ENCODE peak calls at places on chromosomes 12 and 14, in eight cellular contexts. One of them, this sample, is unnamed. For H3K36me3, the result is how much of the 10 kb centered on the place peaks cover.

GRCh38 chr12:113860950-113861349 is 105.2 kb downstream of the RBM19 start:
- DNase-seq in upper lobe of left lung: no peak
- DNase-seq in fibroblast of lung: peak
- DNase-seq in gastrocnemius medialis: no peak
- DNase-seq in CD8-positive, alpha-beta T cell: no peak
- DNase-seq in heart right ventricle: no peak
- DNase-seq in IMR-90: peak
- DNase-seq in psoas muscle: no peak
- DNase-seq in this sample: no peak

GRCh38 chr12:119649202-119649808 is 18.6 kb upstream of the PRKAB1 start:
- DNase-seq in psoas muscle: no peak
- DNase-seq in gastrocnemius medialis: no peak
- DNase-seq in fibroblast of lung: no peak
- DNase-seq in IMR-90: no peak
- DNase-seq in heart right ventricle: no peak
- DNase-seq in upper lobe of left lung: no peak
- DNase-seq in CD8-positive, alpha-beta T cell: no peak
- DNase-seq in this sample: no peak

GRCh38 chr14:53715390-53715730 is 241.3 kb downstream of the BMP4 start:
- DNase-seq in CD8-positive, alpha-beta T cell: no peak
- DNase-seq in psoas muscle: no peak
- DNase-seq in IMR-90: peak
- DNase-seq in gastrocnemius medialis: no peak
- DNase-seq in heart right ventricle: no peak
- DNase-seq in upper lobe of left lung: no peak
- DNase-seq in fibroblast of lung: peak
- DNase-seq in this sample: no peak

GRCh38 chr14:64504897-64505771 is 564 bp downstream of the ZBTB1 start:
- DNase-seq in IMR-90: peak
- DNase-seq in psoas muscle: peak
- DNase-seq in gastrocnemius medialis: peak
- DNase-seq in CD8-positive, alpha-beta T cell: peak
- DNase-seq in fibroblast of lung: peak
- DNase-seq in heart right ventricle: peak
- DNase-seq in upper lobe of left lung: peak
- DNase-seq in this sample: peak

GRCh38 chr14:50985816-50986396 is 41.6 kb upstream of the PYGL start:
- DNase-seq in heart right ventricle: no peak
- DNase-seq in CD8-positive, alpha-beta T cell: no peak
- DNase-seq in gastrocnemius medialis: no peak
- DNase-seq in psoas muscle: no peak
- DNase-seq in fibroblast of lung: no peak
- DNase-seq in upper lobe of left lung: no peak
- DNase-seq in IMR-90: no peak
- DNase-seq in this sample: no peak

GRCh38 chr12:83114042-83114441 is 427.3 kb downstream of the TMTC2 start:
- DNase-seq in CD8-positive, alpha-beta T cell: no peak
- DNase-seq in heart right ventricle: no peak
- DNase-seq in gastrocnemius medialis: no peak
- DNase-seq in fibroblast of lung: no peak
- DNase-seq in IMR-90: no peak
- DNase-seq in upper lobe of left lung: no peak
- DNase-seq in psoas muscle: no peak
- DNase-seq in this sample: no peak

GRCh38 chr14:69398818-69399210 is 322 bp downstream of the SLC39A9 start:
- DNase-seq in psoas muscle: no peak
- DNase-seq in gastrocnemius medialis: no peak
- DNase-seq in fibroblast of lung: no peak
- DNase-seq in upper lobe of left lung: no peak
- DNase-seq in IMR-90: no peak
- DNase-seq in heart right ventricle: no peak
- DNase-seq in CD8-positive, alpha-beta T cell: no peak
- DNase-seq in this sample: no peak

GRCh38 chr12:93205361-93205760 is 172.4 kb upstream of the NUDT4 start:
- DNase-seq in heart right ventricle: peak
- DNase-seq in fibroblast of lung: no peak
- DNase-seq in upper lobe of left lung: no peak
- DNase-seq in gastrocnemius medialis: no peak
- DNase-seq in psoas muscle: no peak
- DNase-seq in IMR-90: no peak
- DNase-seq in CD8-positive, alpha-beta T cell: no peak
- DNase-seq in this sample: no peak

GRCh38 chr14:63996575-63997220 is 143.9 kb downstream of the SYNE2 start:
- DNase-seq in gastrocnemius medialis: no peak
- DNase-seq in upper lobe of left lung: no peak
- DNase-seq in heart right ventricle: no peak
- DNase-seq in CD8-positive, alpha-beta T cell: no peak
- DNase-seq in psoas muscle: no peak
- DNase-seq in IMR-90: no peak
- DNase-seq in fibroblast of lung: peak
- DNase-seq in this sample: no peak

GRCh38 chr14:62077676-62078261 is 315.5 kb downstream of the SNAPC1 start:
- DNase-seq in IMR-90: no peak
- DNase-seq in fibroblast of lung: no peak
- DNase-seq in psoas muscle: no peak
- DNase-seq in upper lobe of left lung: no peak
- DNase-seq in CD8-positive, alpha-beta T cell: no peak
- DNase-seq in heart right ventricle: no peak
- DNase-seq in gastrocnemius medialis: no peak
- DNase-seq in this sample: no peak

GRCh38 chr14:60509438-60510253 is 700 bp downstream of the SIX6 start:
- DNase-seq in upper lobe of left lung: peak
- DNase-seq in IMR-90: no peak
- DNase-seq in gastrocnemius medialis: no peak
- DNase-seq in heart right ventricle: no peak
- DNase-seq in fibroblast of lung: peak
- DNase-seq in CD8-positive, alpha-beta T cell: no peak
- DNase-seq in psoas muscle: no peak
- DNase-seq in this sample: no peak

GRCh38 chr12:84506317-84506716 is 406.3 kb downstream of the SLC6A15 start:
- DNase-seq in CD8-positive, alpha-beta T cell: no peak
- DNase-seq in fibroblast of lung: no peak
- DNase-seq in gastrocnemius medialis: no peak
- DNase-seq in IMR-90: no peak
- DNase-seq in heart right ventricle: no peak
- DNase-seq in upper lobe of left lung: no peak
- DNase-seq in psoas muscle: no peak
- DNase-seq in this sample: no peak

DNA sequence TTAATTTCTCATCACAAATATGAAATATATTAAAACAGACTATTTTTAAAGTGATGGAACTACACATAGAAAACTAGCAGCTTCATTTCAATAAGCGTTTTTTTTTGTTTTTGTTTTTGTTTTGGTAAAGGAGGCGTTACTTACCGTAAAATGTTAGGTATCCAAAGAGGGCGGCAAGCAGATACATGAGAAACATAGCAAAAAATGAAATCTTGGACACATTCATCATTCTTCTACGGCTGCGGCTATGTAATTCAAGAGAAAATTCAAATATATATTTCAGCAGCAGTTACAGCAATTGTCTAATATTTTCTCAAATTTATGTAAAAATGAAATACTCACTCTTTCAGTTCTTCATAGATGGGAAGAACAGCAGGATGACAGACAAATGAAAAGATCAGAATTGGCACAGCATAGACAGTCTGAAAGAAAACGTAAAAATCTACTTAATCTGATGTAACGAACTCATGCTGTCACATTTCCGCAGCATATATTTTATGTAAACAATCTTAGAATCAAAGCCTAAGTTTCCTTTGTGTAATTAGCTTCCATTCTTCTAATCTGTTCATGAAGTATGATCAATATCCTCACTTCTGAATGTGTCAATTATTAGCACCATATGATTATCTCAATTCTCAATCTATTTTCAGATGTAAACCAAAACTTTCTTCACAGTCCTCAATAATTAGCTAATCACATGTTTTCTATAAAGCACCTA is 8.8 kb downstream of the SLC38A2 start:
- DNase-seq in IMR-90: no peak
- DNase-seq in CD8-positive, alpha-beta T cell: no peak
- DNase-seq in heart right ventricle: no peak
- DNase-seq in psoas muscle: no peak
- DNase-seq in gastrocnemius medialis: no peak
- DNase-seq in upper lobe of left lung: no peak
- DNase-seq in fibroblast of lung: no peak
- DNase-seq in this sample: no peak
- H3K36me3 ChIP-seq in IMR-90: half or more
- H3K36me3 ChIP-seq in CD8-positive, alpha-beta T cell: half or more
- H3K36me3 ChIP-seq in heart right ventricle: half or more
- H3K36me3 ChIP-seq in psoas muscle: under half
- H3K36me3 ChIP-seq in gastrocnemius medialis: under half
- H3K36me3 ChIP-seq in upper lobe of left lung: half or more
- H3K36me3 ChIP-seq in fibroblast of lung: under half
- H3K36me3 ChIP-seq in this sample: under half

GRCh38 chr12:104056419-104056972 is 6.5 kb upstream of the GLT8D2 start:
- DNase-seq in psoas muscle: no peak
- DNase-seq in fibroblast of lung: peak
- DNase-seq in CD8-positive, alpha-beta T cell: no peak
- DNase-seq in heart right ventricle: no peak
- DNase-seq in gastrocnemius medialis: no peak
- DNase-seq in IMR-90: peak
- DNase-seq in upper lobe of left lung: no peak
- DNase-seq in this sample: no peak

GRCh38 chr12:104059963-104060362 is 4.4 kb upstream of the HCFC2 start:
- DNase-seq in psoas muscle: no peak
- DNase-seq in upper lobe of left lung: no peak
- DNase-seq in fibroblast of lung: no peak
- DNase-seq in gastrocnemius medialis: no peak
- DNase-seq in heart right ventricle: no peak
- DNase-seq in IMR-90: no peak
- DNase-seq in CD8-positive, alpha-beta T cell: no peak
- DNase-seq in this sample: no peak

GRCh38 chr12:104057771-104058197 is 6.5 kb upstream of the HCFC2 start:
- DNase-seq in IMR-90: peak
- DNase-seq in upper lobe of left lung: no peak
- DNase-seq in psoas muscle: no peak
- DNase-seq in heart right ventricle: no peak
- DNase-seq in gastrocnemius medialis: no peak
- DNase-seq in fibroblast of lung: no peak
- DNase-seq in CD8-positive, alpha-beta T cell: no peak
- DNase-seq in this sample: no peak

GRCh38 chr12:104060791-104061190 is 3.5 kb upstream of the HCFC2 start:
- DNase-seq in IMR-90: no peak
- DNase-seq in heart right ventricle: no peak
- DNase-seq in upper lobe of left lung: no peak
- DNase-seq in CD8-positive, alpha-beta T cell: no peak
- DNase-seq in psoas muscle: no peak
- DNase-seq in gastrocnemius medialis: no peak
- DNase-seq in fibroblast of lung: no peak
- DNase-seq in this sample: no peak

GRCh38 chr12:104058796-104059195 is 5.5 kb upstream of the HCFC2 start:
- DNase-seq in psoas muscle: no peak
- DNase-seq in IMR-90: no peak
- DNase-seq in fibroblast of lung: no peak
- DNase-seq in upper lobe of left lung: no peak
- DNase-seq in CD8-positive, alpha-beta T cell: no peak
- DNase-seq in heart right ventricle: no peak
- DNase-seq in gastrocnemius medialis: no peak
- DNase-seq in this sample: no peak
- H3K27ac ChIP-seq in psoas muscle: no peak
- H3K27ac ChIP-seq in IMR-90: no peak
- H3K27ac ChIP-seq in fibroblast of lung: no peak
- H3K27ac ChIP-seq in upper lobe of left lung: no peak
- H3K27ac ChIP-seq in CD8-positive, alpha-beta T cell: no peak
- H3K27ac ChIP-seq in heart right ventricle: no peak
- H3K27ac ChIP-seq in gastrocnemius medialis: no peak
- H3K27ac ChIP-seq in this sample: no peak

GRCh38 chr12:112010415-112011344 is 2.3 kb downstream of the TMEM116 start:
- DNase-seq in heart right ventricle: no peak
- DNase-seq in upper lobe of left lung: peak
- DNase-seq in psoas muscle: no peak
- DNase-seq in fibroblast of lung: no peak
- DNase-seq in IMR-90: no peak
- DNase-seq in CD8-positive, alpha-beta T cell: no peak
- DNase-seq in gastrocnemius medialis: no peak
- DNase-seq in this sample: no peak

GRCh38 chr12:112011685-112012084 is 1.3 kb downstream of the TMEM116 start:
- DNase-seq in fibroblast of lung: no peak
- DNase-seq in gastrocnemius medialis: no peak
- DNase-seq in CD8-positive, alpha-beta T cell: no peak
- DNase-seq in IMR-90: no peak
- DNase-seq in heart right ventricle: no peak
- DNase-seq in psoas muscle: no peak
- DNase-seq in upper lobe of left lung: no peak
- DNase-seq in this sample: no peak

GRCh38 chr12:112012775-112013600 is at the start of the genes ERP29 and TMEM116:
- DNase-seq in heart right ventricle: peak
- DNase-seq in CD8-positive, alpha-beta T cell: peak
- DNase-seq in IMR-90: peak
- DNase-seq in gastrocnemius medialis: peak
- DNase-seq in fibroblast of lung: peak
- DNase-seq in psoas muscle: peak
- DNase-seq in upper lobe of left lung: peak
- DNase-seq in this sample: peak

GRCh38 chr12:112015938-112016337 is 2.7 kb downstream of the ERP29 start:
- DNase-seq in heart right ventricle: no peak
- DNase-seq in CD8-positive, alpha-beta T cell: no peak
- DNase-seq in upper lobe of left lung: no peak
- DNase-seq in psoas muscle: no peak
- DNase-seq in IMR-90: no peak
- DNase-seq in gastrocnemius medialis: no peak
- DNase-seq in fibroblast of lung: no peak
- DNase-seq in this sample: no peak

GRCh38 chr12:112013601-112014402 is 576 bp downstream of the ERP29 start:
- DNase-seq in upper lobe of left lung: peak
- DNase-seq in fibroblast of lung: peak
- DNase-seq in IMR-90: peak
- DNase-seq in CD8-positive, alpha-beta T cell: peak
- DNase-seq in psoas muscle: peak
- DNase-seq in heart right ventricle: peak
- DNase-seq in gastrocnemius medialis: peak
- DNase-seq in this sample: peak
- TF ChIP-seq CTCF in upper lobe of left lung: no peak
- TF ChIP-seq CTCF in fibroblast of lung: no peak
- TF ChIP-seq CTCF in IMR-90: no peak
- TF ChIP-seq CTCF in CD8-positive, alpha-beta T cell: peak
- TF ChIP-seq CTCF in psoas muscle: no peak
- TF ChIP-seq CTCF in heart right ventricle: no peak
- TF ChIP-seq CTCF in gastrocnemius medialis: no peak
- TF ChIP-seq CTCF in this sample: peak

GRCh38 chr14:21501568-21501967 is 9.6 kb downstream of the METTL3 start:
- DNase-seq in gastrocnemius medialis: no peak
- DNase-seq in upper lobe of left lung: no peak
- DNase-seq in heart right ventricle: no peak
- DNase-seq in CD8-positive, alpha-beta T cell: no peak
- DNase-seq in fibroblast of lung: no peak
- DNase-seq in psoas muscle: no peak
- DNase-seq in IMR-90: no peak
- DNase-seq in this sample: no peak

GRCh38 chr14:21498540-21499526 is 12.3 kb downstream of the METTL3 start:
- DNase-seq in CD8-positive, alpha-beta T cell: no peak
- DNase-seq in upper lobe of left lung: no peak
- DNase-seq in gastrocnemius medialis: no peak
- DNase-seq in IMR-90: peak
- DNase-seq in heart right ventricle: no peak
- DNase-seq in psoas muscle: no peak
- DNase-seq in fibroblast of lung: peak
- DNase-seq in this sample: no peak

GRCh38 chr14:21494902-21495762 is 16.0 kb downstream of the METTL3 start:
- DNase-seq in gastrocnemius medialis: no peak
- DNase-seq in heart right ventricle: no peak
- DNase-seq in fibroblast of lung: peak
- DNase-seq in psoas muscle: no peak
- DNase-seq in IMR-90: peak
- DNase-seq in CD8-positive, alpha-beta T cell: no peak
- DNase-seq in upper lobe of left lung: no peak
- DNase-seq in this sample: no peak

GRCh38 chr14:21496453-21496852 is 14.7 kb downstream of the METTL3 start:
- DNase-seq in CD8-positive, alpha-beta T cell: no peak
- DNase-seq in fibroblast of lung: no peak
- DNase-seq in psoas muscle: no peak
- DNase-seq in gastrocnemius medialis: peak
- DNase-seq in upper lobe of left lung: no peak
- DNase-seq in heart right ventricle: no peak
- DNase-seq in IMR-90: peak
- DNase-seq in this sample: no peak
- H3K36me3 ChIP-seq in CD8-positive, alpha-beta T cell: under half
- H3K36me3 ChIP-seq in fibroblast of lung: under half
- H3K36me3 ChIP-seq in psoas muscle: under half
- H3K36me3 ChIP-seq in gastrocnemius medialis: under half
- H3K36me3 ChIP-seq in upper lobe of left lung: half or more
- H3K36me3 ChIP-seq in heart right ventricle: half or more
- H3K36me3 ChIP-seq in IMR-90: under half
- H3K36me3 ChIP-seq in this sample: under half

This sample was measured in breast epithelium.